ENCODE peak calls at places on chromosomes 5 and 9, in four cellular contexts. One of them, this sample, is unnamed. For H3K4me1, the result is how much of the 10 kb centered on the place peaks cover.

GRCh38 chr5:24183941-24184340 is 460.8 kb downstream of the CDH10 start:
- DNase-seq in colonic mucosa: no peak
- DNase-seq in IMR-90: no peak
- DNase-seq in HCT116: no peak
- DNase-seq in this sample: no peak

GRCh38 chr9:137247916-137248175 is 3.2 kb upstream of the STPG3 start:
- DNase-seq in colonic mucosa: no peak
- DNase-seq in IMR-90: no peak
- DNase-seq in HCT116: no peak
- DNase-seq in this sample: no peak

GRCh38 chr9:89427621-89428221 is 70.2 kb downstream of the SEMA4D start:
- DNase-seq in colonic mucosa: no peak
- DNase-seq in IMR-90: peak
- DNase-seq in HCT116: no peak
- DNase-seq in this sample: no peak

GRCh38 chr9:94772654-94773303 is 46.3 kb downstream of the AOPEP start:
- DNase-seq in colonic mucosa: no peak
- DNase-seq in IMR-90: peak
- DNase-seq in HCT116: no peak
- DNase-seq in this sample: no peak

GRCh38 chr5:66440202-66440680 is 156.0 kb upstream of the MAST4 start:
- DNase-seq in colonic mucosa: no peak
- DNase-seq in IMR-90: peak
- DNase-seq in HCT116: no peak
- DNase-seq in this sample: no peak

GRCh38 chr5:137921931-137922330 is 32.7 kb downstream of the PKD2L2 start:
- DNase-seq in colonic mucosa: no peak
- DNase-seq in IMR-90: peak
- DNase-seq in HCT116: no peak
- DNase-seq in this sample: no peak

GRCh38 chr9:103713631-103714030 is 380.5 kb upstream of the SMC2 start:
- DNase-seq in colonic mucosa: no peak
- DNase-seq in IMR-90: no peak
- DNase-seq in HCT116: no peak
- DNase-seq in this sample: no peak

GRCh38 chr5:67542489-67542888 is 345.9 kb upstream of the CD180 start:
- DNase-seq in colonic mucosa: no peak
- DNase-seq in IMR-90: no peak
- DNase-seq in HCT116: no peak
- DNase-seq in this sample: no peak

GRCh38 chr5:60161340-60161934 is 267.9 kb upstream of the PDE4D start:
- DNase-seq in colonic mucosa: no peak
- DNase-seq in IMR-90: peak
- DNase-seq in HCT116: peak
- DNase-seq in this sample: no peak

GRCh38 chr9:105311317-105311716 is 66.9 kb downstream of the SLC44A1 start:
- DNase-seq in colonic mucosa: no peak
- DNase-seq in IMR-90: peak
- DNase-seq in HCT116: no peak
- DNase-seq in this sample: no peak
- H3K4me1 ChIP-seq in colonic mucosa: under half
- H3K4me1 ChIP-seq in IMR-90: under half
- H3K4me1 ChIP-seq in HCT116: under half
- H3K4me1 ChIP-seq in this sample: under half

GRCh38 chr5:108858959-108859358 is 111.3 kb downstream of the FER start:
- DNase-seq in colonic mucosa: no peak
- DNase-seq in IMR-90: peak
- DNase-seq in HCT116: no peak
- DNase-seq in this sample: no peak
- H3K27ac ChIP-seq in colonic mucosa: no peak
- H3K27ac ChIP-seq in IMR-90: no peak
- H3K27ac ChIP-seq in HCT116: no peak
- H3K27ac ChIP-seq in this sample: no peak

GRCh38 chr5:10921176-10921575 is 160.1 kb upstream of the DAP start:
- DNase-seq in colonic mucosa: no peak
- DNase-seq in IMR-90: no peak
- DNase-seq in HCT116: no peak
- DNase-seq in this sample: no peak

GRCh38 chr5:10927605-10928004 is 166.6 kb upstream of the DAP start:
- DNase-seq in colonic mucosa: no peak
- DNase-seq in IMR-90: no peak
- DNase-seq in HCT116: no peak
- DNase-seq in this sample: no peak

GRCh38 chr5:10920400-10920799 is 159.4 kb upstream of the DAP start:
- DNase-seq in colonic mucosa: no peak
- DNase-seq in IMR-90: no peak
- DNase-seq in HCT116: no peak
- DNase-seq in this sample: no peak

GRCh38 chr5:10923310-10923709 is 162.3 kb upstream of the DAP start:
- DNase-seq in colonic mucosa: no peak
- DNase-seq in IMR-90: no peak
- DNase-seq in HCT116: no peak
- DNase-seq in this sample: no peak
- H3K9ac ChIP-seq in colonic mucosa: no peak
- H3K9ac ChIP-seq in IMR-90: no peak
- H3K9ac ChIP-seq in HCT116: no peak
- H3K9ac ChIP-seq in this sample: no peak

GRCh38 chr9:130013326-130013725 is 29.7 kb downstream of the FNBP1 start:
- DNase-seq in colonic mucosa: no peak
- DNase-seq in IMR-90: no peak
- DNase-seq in HCT116: no peak
- DNase-seq in this sample: no peak
- H3K4me1 ChIP-seq in colonic mucosa: under half
- H3K4me1 ChIP-seq in IMR-90: under half
- H3K4me1 ChIP-seq in HCT116: under half
- H3K4me1 ChIP-seq in this sample: under half

DNA sequence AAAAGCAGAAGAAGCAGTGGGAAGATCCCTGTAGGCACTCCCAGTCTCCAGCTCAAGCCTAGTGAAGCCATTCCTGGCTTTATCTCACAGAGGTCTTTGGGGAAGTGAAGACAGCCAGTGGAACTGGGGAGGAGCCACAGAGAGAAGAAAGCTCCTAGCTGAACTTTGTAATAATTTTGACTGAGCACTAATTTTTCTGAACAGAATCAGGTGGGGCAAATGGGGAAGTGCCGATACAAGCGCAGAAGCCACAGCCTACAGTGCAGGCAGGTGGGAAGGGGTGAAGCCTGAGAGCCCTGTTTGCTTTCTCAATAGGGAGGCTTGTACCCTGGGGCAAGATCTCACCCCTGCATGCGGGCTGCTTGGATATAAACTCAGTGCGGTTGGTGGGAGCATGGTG is 48.4 kb upstream of the SNAPC3 start:
- DNase-seq in colonic mucosa: no peak
- DNase-seq in IMR-90: no peak
- DNase-seq in HCT116: no peak
- DNase-seq in this sample: no peak
- H3K27ac ChIP-seq in colonic mucosa: peak
- H3K27ac ChIP-seq in IMR-90: peak
- H3K27ac ChIP-seq in HCT116: no peak
- H3K27ac ChIP-seq in this sample: no peak

GRCh38 chr9:76355886-76356285 is 38.3 kb downstream of the RFK start:
- DNase-seq in colonic mucosa: no peak
- DNase-seq in IMR-90: no peak
- DNase-seq in HCT116: no peak
- DNase-seq in this sample: no peak

GRCh38 chr9:76358628-76359283 is 35.5 kb downstream of the RFK start:
- DNase-seq in colonic mucosa: no peak
- DNase-seq in IMR-90: no peak
- DNase-seq in HCT116: no peak
- DNase-seq in this sample: no peak

GRCh38 chr9:76354221-76354620 is 40.0 kb downstream of the RFK start:
- DNase-seq in colonic mucosa: no peak
- DNase-seq in IMR-90: no peak
- DNase-seq in HCT116: no peak
- DNase-seq in this sample: no peak

GRCh38 chr9:76365028-76365427 is 29.2 kb downstream of the RFK start:
- DNase-seq in colonic mucosa: no peak
- DNase-seq in IMR-90: peak
- DNase-seq in HCT116: no peak
- DNase-seq in this sample: no peak

GRCh38 chr9:76359365-76359764 is 34.9 kb downstream of the RFK start:
- DNase-seq in colonic mucosa: no peak
- DNase-seq in IMR-90: no peak
- DNase-seq in HCT116: no peak
- DNase-seq in this sample: no peak
- H3K9ac ChIP-seq in colonic mucosa: no peak
- H3K9ac ChIP-seq in IMR-90: no peak
- H3K9ac ChIP-seq in HCT116: no peak
- H3K9ac ChIP-seq in this sample: no peak

GRCh38 chr5:119315516-119315949 is 40.3 kb upstream of the TNFAIP8 start:
- DNase-seq in colonic mucosa: no peak
- DNase-seq in IMR-90: no peak
- DNase-seq in HCT116: no peak
- DNase-seq in this sample: peak
- H3K4me1 ChIP-seq in colonic mucosa: under half
- H3K4me1 ChIP-seq in IMR-90: under half
- H3K4me1 ChIP-seq in HCT116: under half
- H3K4me1 ChIP-seq in this sample: under half

GRCh38 chr9:87503970-87504369 is 6.3 kb downstream of the DAPK1 start:
- DNase-seq in colonic mucosa: no peak
- DNase-seq in IMR-90: no peak
- DNase-seq in HCT116: no peak
- DNase-seq in this sample: no peak

GRCh38 chr9:87500894-87501656 is 3.4 kb downstream of the DAPK1 start:
- DNase-seq in colonic mucosa: no peak
- DNase-seq in IMR-90: no peak
- DNase-seq in HCT116: no peak
- DNase-seq in this sample: no peak

GRCh38 chr9:87500491-87500890 is 2.8 kb downstream of the DAPK1 start:
- DNase-seq in colonic mucosa: no peak
- DNase-seq in IMR-90: no peak
- DNase-seq in HCT116: no peak
- DNase-seq in this sample: no peak

GRCh38 chr9:87502446-87503232 is 5.0 kb downstream of the DAPK1 start:
- DNase-seq in colonic mucosa: peak
- DNase-seq in IMR-90: no peak
- DNase-seq in HCT116: no peak
- DNase-seq in this sample: no peak

GRCh38 chr9:87501806-87502205 is 4.1 kb downstream of the DAPK1 start:
- DNase-seq in colonic mucosa: no peak
- DNase-seq in IMR-90: no peak
- DNase-seq in HCT116: no peak
- DNase-seq in this sample: no peak
- H3K27ac ChIP-seq in colonic mucosa: no peak
- H3K27ac ChIP-seq in IMR-90: no peak
- H3K27ac ChIP-seq in HCT116: no peak
- H3K27ac ChIP-seq in this sample: no peak

This sample was measured in endodermal cell.